ENCODE peak calls at places on chromosomes 7 and 10, in six cellular contexts. Z is activated CD8-positive, alpha-beta memory T cell treated with anti-CD3 and anti-CD28 coated beads, Interleukin-2, amount 10 ng/mL, durations not matched to agents 7 days and 5 days; T is HTR-8/SVneo; K is HEK293T; R is NCI-H1105; G is activated T-cell treated with anti-CD3 and anti-CD28 coated beads, Interleukin-2, amount 50 U/mL, for 24 hours. A is an unnamed sample.

GRCh38 chr7:240887-241421 is 48.6 kb downstream of the FAM20C start:
- DNase-seq in Z (no peak), T (no peak), K (no peak), R (no peak), G (no peak), A (no peak)

GRCh38 chr10:68330852-68331454 is 911 bp upstream of the HNRNPH3 start:
- DNase-seq in Z (no peak), T (no peak), K (no peak), R (no peak), G (peak), A (no peak)

GRCh38 chr10:129594811-129595210 is 127.8 kb downstream of the MGMT start:
- DNase-seq in Z (no peak), T (no peak), K (no peak), R (no peak), G (no peak), A (no peak)

GRCh38 chr7:156752371-156753297 is 112.1 kb downstream of the RNF32 start:
- DNase-seq in Z (no peak), T (no peak), K (no peak), R (no peak), G (no peak), A (no peak)

GRCh38 chr7:104795086-104795485 is 218.9 kb upstream of the KMT2E start:
- DNase-seq in Z (no peak), T (no peak), K (no peak), R (no peak), G (no peak), A (no peak)

GRCh38 chr10:104209575-104210198 is 22.5 kb downstream of the CFAP43 start:
- DNase-seq in Z (peak), T (peak), K (peak), R (peak), G (no peak), A (peak)

GRCh38 chr10:31830887-31831286 is 97.7 kb downstream of the ARHGAP12 start:
- DNase-seq in Z (no peak), T (peak), K (no peak), R (no peak), G (no peak), A (no peak)

GRCh38 chr7:15674586-15674985 is 11.9 kb downstream of the MEOX2 start:
- DNase-seq in Z (no peak), T (no peak), K (no peak), R (no peak), G (no peak), A (no peak)